ENCODE peak calls at places on chromosomes 6 and 20, in five cellular contexts. One of them, this sample, is unnamed.

GRCh38 chr20:19381947-19382346 is 169.5 kb downstream of the SLC24A3 start:
- DNase-seq in aorta: no peak
- DNase-seq in prostate gland: no peak
- DNase-seq in CD8-positive, alpha-beta T cell: no peak
- DNase-seq in epithelial cell of esophagus: no peak
- DNase-seq in this sample: no peak

GRCh38 chr6:11613858-11614257 is 76.3 kb downstream of the TMEM170B start:
- DNase-seq in aorta: no peak
- DNase-seq in prostate gland: no peak
- DNase-seq in CD8-positive, alpha-beta T cell: no peak
- DNase-seq in epithelial cell of esophagus: peak
- DNase-seq in this sample: peak

GRCh38 chr6:6856538-6857523 is 250.9 kb upstream of the RREB1 start:
- DNase-seq in aorta: no peak
- DNase-seq in prostate gland: no peak
- DNase-seq in CD8-positive, alpha-beta T cell: peak
- DNase-seq in epithelial cell of esophagus: peak
- DNase-seq in this sample: no peak

GRCh38 chr6:96613291-96613999 is 50.5 kb downstream of the FHL5 start:
- DNase-seq in aorta: no peak
- DNase-seq in prostate gland: no peak
- DNase-seq in CD8-positive, alpha-beta T cell: no peak
- DNase-seq in epithelial cell of esophagus: peak
- DNase-seq in this sample: no peak

GRCh38 chr20:41078329-41078728 is 49.7 kb downstream of the TOP1 start:
- DNase-seq in aorta: no peak
- DNase-seq in prostate gland: peak
- DNase-seq in CD8-positive, alpha-beta T cell: no peak
- DNase-seq in epithelial cell of esophagus: peak
- DNase-seq in this sample: no peak

GRCh38 chr6:144377586-144377985 is 92.5 kb downstream of the UTRN start:
- DNase-seq in aorta: no peak
- DNase-seq in prostate gland: no peak
- DNase-seq in CD8-positive, alpha-beta T cell: no peak
- DNase-seq in epithelial cell of esophagus: peak
- DNase-seq in this sample: peak

GRCh38 chr20:64223526-64224067 is 32.0 kb upstream of the PCMTD2 start:
- DNase-seq in aorta: no peak
- DNase-seq in prostate gland: no peak
- DNase-seq in CD8-positive, alpha-beta T cell: no peak
- DNase-seq in epithelial cell of esophagus: peak
- DNase-seq in this sample: no peak

GRCh38 chr6:80674669-80675068 is 568.2 kb downstream of the BCKDHB start:
- DNase-seq in aorta: no peak
- DNase-seq in prostate gland: no peak
- DNase-seq in CD8-positive, alpha-beta T cell: no peak
- DNase-seq in epithelial cell of esophagus: no peak
- DNase-seq in this sample: no peak

GRCh38 chr6:105641507-105641906 is 238.6 kb upstream of the PREP start:
- DNase-seq in aorta: no peak
- DNase-seq in prostate gland: no peak
- DNase-seq in CD8-positive, alpha-beta T cell: no peak
- DNase-seq in epithelial cell of esophagus: no peak
- DNase-seq in this sample: no peak

GRCh38 chr20:62623488-62624324 is 18.6 kb upstream of the SLCO4A1 start:
- DNase-seq in aorta: peak
- DNase-seq in prostate gland: peak
- DNase-seq in CD8-positive, alpha-beta T cell: peak
- DNase-seq in epithelial cell of esophagus: peak
- DNase-seq in this sample: no peak
- H3K4me3 ChIP-seq in aorta: no peak
- H3K4me3 ChIP-seq in prostate gland: no peak
- H3K4me3 ChIP-seq in CD8-positive, alpha-beta T cell: peak
- H3K4me3 ChIP-seq in epithelial cell of esophagus: no peak
- H3K4me3 ChIP-seq in this sample: no peak

DNA sequence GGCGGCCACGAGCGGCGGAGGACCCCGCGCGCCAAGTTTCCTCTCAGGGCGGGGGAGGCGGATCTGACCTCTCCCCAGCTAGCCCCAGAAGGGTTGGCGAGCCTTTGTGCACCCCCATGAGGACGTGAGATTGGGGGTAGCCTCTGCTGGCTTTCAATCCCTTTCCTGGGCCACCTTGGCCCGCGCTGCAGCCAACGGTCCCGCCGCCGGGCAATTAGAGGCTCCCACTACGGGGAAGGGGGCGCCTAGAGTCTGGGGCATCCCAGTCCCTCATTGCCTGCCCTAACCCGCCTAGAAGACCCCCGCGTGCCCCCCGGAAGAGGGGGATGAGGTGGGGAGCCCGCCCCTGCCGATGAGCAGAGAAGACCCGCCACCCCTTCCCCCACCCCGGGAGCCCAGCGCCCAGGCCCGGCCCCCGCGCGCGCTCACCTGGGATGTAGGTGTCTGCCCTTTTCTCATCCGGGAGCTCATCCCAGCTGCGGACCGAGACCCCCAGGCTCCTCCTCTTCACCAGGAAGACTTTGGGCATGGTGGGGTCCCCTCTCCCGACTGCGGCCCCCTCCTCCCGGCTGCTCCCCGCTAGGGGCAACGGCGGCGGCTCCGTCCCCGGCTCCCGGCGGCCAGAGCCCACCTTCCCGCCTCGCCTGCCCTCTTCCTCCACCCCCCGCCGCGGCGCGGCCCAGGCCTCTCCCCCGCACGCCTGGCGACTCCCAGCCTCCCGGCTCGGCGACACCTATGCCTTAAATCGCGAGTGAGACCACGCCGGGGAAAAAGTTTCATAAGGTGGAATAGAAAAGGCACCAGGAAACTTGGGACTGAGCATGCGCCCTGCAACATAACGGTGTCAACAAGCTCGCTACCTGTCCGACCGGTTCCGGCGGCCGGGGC is at the start of gene OVOL2:
- DNase-seq in aorta: no peak
- DNase-seq in prostate gland: peak
- DNase-seq in CD8-positive, alpha-beta T cell: no peak
- DNase-seq in epithelial cell of esophagus: peak
- DNase-seq in this sample: no peak
- H3K4me3 ChIP-seq in aorta: peak
- H3K4me3 ChIP-seq in prostate gland: peak
- H3K4me3 ChIP-seq in CD8-positive, alpha-beta T cell: no peak
- H3K4me3 ChIP-seq in epithelial cell of esophagus: peak
- H3K4me3 ChIP-seq in this sample: peak

GRCh38 chr6:42046491-42047219 is 3.7 kb upstream of the TAF8 start:
- DNase-seq in aorta: peak
- DNase-seq in prostate gland: peak
- DNase-seq in CD8-positive, alpha-beta T cell: no peak
- DNase-seq in epithelial cell of esophagus: peak
- DNase-seq in this sample: peak

GRCh38 chr6:42041131-42042055 is 8.9 kb upstream of the TAF8 start:
- DNase-seq in aorta: no peak
- DNase-seq in prostate gland: no peak
- DNase-seq in CD8-positive, alpha-beta T cell: no peak
- DNase-seq in epithelial cell of esophagus: no peak
- DNase-seq in this sample: no peak

GRCh38 chr6:42042108-42042507 is 8.2 kb upstream of the TAF8 start:
- DNase-seq in aorta: no peak
- DNase-seq in prostate gland: no peak
- DNase-seq in CD8-positive, alpha-beta T cell: no peak
- DNase-seq in epithelial cell of esophagus: no peak
- DNase-seq in this sample: no peak

GRCh38 chr6:42045538-42046460 is 4.5 kb upstream of the TAF8 start:
- DNase-seq in aorta: peak
- DNase-seq in prostate gland: peak
- DNase-seq in CD8-positive, alpha-beta T cell: peak
- DNase-seq in epithelial cell of esophagus: peak
- DNase-seq in this sample: peak

GRCh38 chr6:42043787-42044475 is 6.4 kb upstream of the TAF8 start:
- DNase-seq in aorta: peak
- DNase-seq in prostate gland: peak
- DNase-seq in CD8-positive, alpha-beta T cell: peak
- DNase-seq in epithelial cell of esophagus: peak
- DNase-seq in this sample: peak
- H3K4me3 ChIP-seq in aorta: no peak
- H3K4me3 ChIP-seq in prostate gland: no peak
- H3K4me3 ChIP-seq in CD8-positive, alpha-beta T cell: peak
- H3K4me3 ChIP-seq in epithelial cell of esophagus: no peak
- H3K4me3 ChIP-seq in this sample: no peak

GRCh38 chr20:20821496-20822260 is 109.2 kb upstream of the RALGAPA2 start:
- DNase-seq in aorta: no peak
- DNase-seq in prostate gland: peak
- DNase-seq in CD8-positive, alpha-beta T cell: no peak
- DNase-seq in epithelial cell of esophagus: no peak
- DNase-seq in this sample: no peak

GRCh38 chr20:20820780-20821495 is 108.5 kb upstream of the RALGAPA2 start:
- DNase-seq in aorta: no peak
- DNase-seq in prostate gland: no peak
- DNase-seq in CD8-positive, alpha-beta T cell: no peak
- DNase-seq in epithelial cell of esophagus: no peak
- DNase-seq in this sample: no peak

GRCh38 chr20:20827992-20828597 is 115.7 kb upstream of the RALGAPA2 start:
- DNase-seq in aorta: no peak
- DNase-seq in prostate gland: no peak
- DNase-seq in CD8-positive, alpha-beta T cell: no peak
- DNase-seq in epithelial cell of esophagus: no peak
- DNase-seq in this sample: no peak

GRCh38 chr20:20823469-20823868 is 111.0 kb upstream of the RALGAPA2 start:
- DNase-seq in aorta: no peak
- DNase-seq in prostate gland: peak
- DNase-seq in CD8-positive, alpha-beta T cell: no peak
- DNase-seq in epithelial cell of esophagus: no peak
- DNase-seq in this sample: no peak

GRCh38 chr20:20824924-20825584 is 112.6 kb upstream of the RALGAPA2 start:
- DNase-seq in aorta: peak
- DNase-seq in prostate gland: peak
- DNase-seq in CD8-positive, alpha-beta T cell: peak
- DNase-seq in epithelial cell of esophagus: peak
- DNase-seq in this sample: no peak
- H3K4me3 ChIP-seq in aorta: no peak
- H3K4me3 ChIP-seq in prostate gland: no peak
- H3K4me3 ChIP-seq in CD8-positive, alpha-beta T cell: no peak
- H3K4me3 ChIP-seq in epithelial cell of esophagus: no peak
- H3K4me3 ChIP-seq in this sample: no peak

GRCh38 chr6:123804771-123805540 is 1.3 kb downstream of the NKAIN2 start:
- DNase-seq in aorta: no peak
- DNase-seq in prostate gland: no peak
- DNase-seq in CD8-positive, alpha-beta T cell: no peak
- DNase-seq in epithelial cell of esophagus: no peak
- DNase-seq in this sample: no peak
- H3K4me3 ChIP-seq in aorta: no peak
- H3K4me3 ChIP-seq in prostate gland: no peak
- H3K4me3 ChIP-seq in CD8-positive, alpha-beta T cell: no peak
- H3K4me3 ChIP-seq in epithelial cell of esophagus: no peak
- H3K4me3 ChIP-seq in this sample: no peak

DNA sequence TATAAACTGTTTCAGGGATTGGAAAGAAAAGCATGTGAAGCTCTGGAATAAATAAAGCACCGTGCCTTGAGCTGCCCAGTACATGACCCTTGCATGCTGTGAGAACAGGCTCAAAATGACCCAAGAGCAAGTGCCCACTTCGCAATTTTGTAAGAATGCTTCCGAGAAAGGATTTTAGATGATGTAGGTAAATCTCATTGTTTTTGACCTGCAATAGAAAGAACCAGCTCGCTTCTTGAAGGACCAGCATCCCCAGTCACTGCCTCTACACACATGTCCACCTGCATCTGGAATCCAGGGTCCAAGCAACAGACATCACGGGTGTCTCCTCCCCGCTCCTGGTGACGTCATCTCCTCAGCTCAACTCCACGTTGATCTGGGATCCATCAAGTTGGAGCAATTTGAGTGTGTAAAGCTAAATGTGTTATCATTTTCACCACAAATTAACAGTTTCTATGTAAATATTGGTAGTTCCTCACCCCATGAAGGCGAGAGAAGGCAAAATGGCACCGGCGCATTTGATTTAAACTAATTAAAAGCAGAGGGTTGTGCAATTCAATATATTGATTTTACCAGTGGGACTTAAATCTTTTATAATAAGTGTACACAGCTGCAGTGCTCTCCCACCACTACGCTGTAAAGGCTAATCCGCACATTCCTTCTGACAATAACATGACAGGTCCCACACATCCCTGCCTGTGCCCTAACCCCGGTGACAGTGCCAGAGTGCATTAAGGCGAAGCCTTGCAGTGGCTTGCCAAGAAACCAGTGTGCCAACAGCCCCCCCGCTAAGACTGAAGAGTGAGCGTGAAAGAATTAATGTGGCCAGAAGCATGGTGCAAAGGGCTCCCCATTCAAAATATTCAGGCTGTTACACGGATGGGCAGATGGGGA is 6.1 kb downstream of the BMP7 start:
- DNase-seq in aorta: no peak
- DNase-seq in prostate gland: no peak
- DNase-seq in CD8-positive, alpha-beta T cell: no peak
- DNase-seq in epithelial cell of esophagus: no peak
- DNase-seq in this sample: no peak
- H3K4me3 ChIP-seq in aorta: no peak
- H3K4me3 ChIP-seq in prostate gland: no peak
- H3K4me3 ChIP-seq in CD8-positive, alpha-beta T cell: no peak
- H3K4me3 ChIP-seq in epithelial cell of esophagus: no peak
- H3K4me3 ChIP-seq in this sample: no peak

DNA sequence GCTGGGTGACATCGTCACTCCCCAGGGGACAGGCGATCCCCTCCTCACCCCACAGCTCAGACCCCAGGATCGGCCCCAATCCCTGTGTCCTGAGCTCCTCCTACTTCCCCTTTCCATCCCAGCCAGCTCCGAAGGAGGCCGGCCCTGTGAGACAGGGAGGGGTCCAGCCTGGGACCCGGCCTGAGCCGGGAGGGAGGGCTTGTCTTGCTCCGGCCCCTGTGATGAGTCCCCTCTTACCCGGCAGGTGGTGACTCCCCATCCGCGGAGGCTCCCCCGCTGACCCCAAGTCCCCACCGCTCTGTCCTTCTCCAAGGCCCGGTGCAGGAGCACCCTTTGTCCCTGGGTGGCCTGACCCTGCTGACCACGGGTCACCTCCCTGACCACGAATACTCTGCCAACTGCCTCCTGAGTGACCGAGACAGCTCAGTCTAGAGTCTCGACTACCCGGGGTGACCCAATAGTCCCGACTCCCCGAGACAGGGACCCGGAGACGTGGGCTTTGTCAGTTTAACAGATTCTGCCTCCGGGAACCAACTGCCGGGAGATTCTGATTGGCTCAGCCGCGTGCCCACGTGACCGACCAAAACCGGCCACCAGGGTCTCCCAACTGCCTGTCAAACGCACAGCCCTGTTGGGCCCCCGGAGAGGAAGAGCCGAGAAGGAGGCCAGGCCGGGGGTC is 187.4 kb upstream of the PROKR2 start:
- DNase-seq in aorta: peak
- DNase-seq in prostate gland: no peak
- DNase-seq in CD8-positive, alpha-beta T cell: no peak
- DNase-seq in epithelial cell of esophagus: no peak
- DNase-seq in this sample: no peak
- H3K4me3 ChIP-seq in aorta: peak
- H3K4me3 ChIP-seq in prostate gland: peak
- H3K4me3 ChIP-seq in CD8-positive, alpha-beta T cell: no peak
- H3K4me3 ChIP-seq in epithelial cell of esophagus: no peak
- H3K4me3 ChIP-seq in this sample: peak

GRCh38 chr20:17021481-17021880 is 205.4 kb upstream of the PCSK2 start:
- DNase-seq in aorta: no peak
- DNase-seq in prostate gland: no peak
- DNase-seq in CD8-positive, alpha-beta T cell: no peak
- DNase-seq in epithelial cell of esophagus: no peak
- DNase-seq in this sample: no peak
- H3K4me3 ChIP-seq in aorta: no peak
- H3K4me3 ChIP-seq in prostate gland: no peak
- H3K4me3 ChIP-seq in CD8-positive, alpha-beta T cell: no peak
- H3K4me3 ChIP-seq in epithelial cell of esophagus: no peak
- H3K4me3 ChIP-seq in this sample: no peak

GRCh38 chr6:98039876-98040605 is 757.0 kb upstream of the MMS22L start:
- DNase-seq in aorta: no peak
- DNase-seq in prostate gland: no peak
- DNase-seq in CD8-positive, alpha-beta T cell: no peak
- DNase-seq in epithelial cell of esophagus: peak
- DNase-seq in this sample: no peak
- H3K4me3 ChIP-seq in aorta: no peak
- H3K4me3 ChIP-seq in prostate gland: no peak
- H3K4me3 ChIP-seq in CD8-positive, alpha-beta T cell: no peak
- H3K4me3 ChIP-seq in epithelial cell of esophagus: no peak
- H3K4me3 ChIP-seq in this sample: no peak

This sample was measured in skeletal muscle cell.